ENCODE peak calls at places on chromosome 2, in nine cellular contexts. Z is breast epithelium, Y is colonic mucosa, N is uterus, J is lower lobe of right lung, W is pancreas, U is K562, E is GM23248, F is endodermal cell. M is an unnamed sample.

GRCh38 chr2:112162956-112163355 is 24.8 kb downstream of the FBLN7 start:
- DNase-seq in Z (no peak), U (no peak), Y (no peak), F (no peak), E (no peak), W (no peak), N (no peak), J (no peak), M (no peak)

GRCh38 chr2:143030127-143030526 is 99.1 kb upstream of the ARHGAP15 start:
- DNase-seq in U (no peak), J (no peak), Y (no peak), W (no peak), F (no peak), Z (no peak), N (no peak), E (no peak), M (no peak)

GRCh38 chr2:39492095-39492590 is 55.1 kb upstream of the MAP4K3 start:
- DNase-seq in Y (no peak), E (peak), Z (no peak), U (no peak), W (no peak), J (no peak), N (no peak), F (no peak), M (no peak)

GRCh38 chr2:181916726-181917377 is 25.3 kb downstream of the ITPRID2 start:
- DNase-seq in F (no peak), U (no peak), Y (no peak), E (peak), N (no peak), J (no peak), Z (no peak), W (no peak), M (no peak)

GRCh38 chr2:69567157-69567908 is 76.2 kb downstream of the AAK1 start:
- DNase-seq in N (no peak), F (no peak), J (no peak), Y (no peak), Z (no peak), W (no peak), E (peak), U (no peak), M (no peak)

GRCh38 chr2:229445501-229446294 is 174.6 kb upstream of the PID1 start:
- DNase-seq in Y (no peak), J (no peak), W (no peak), U (no peak), E (peak), F (no peak), N (peak), Z (no peak), M (no peak)

GRCh38 chr2:85237849-85238570 is 89.8 kb downstream of the TGOLN2 start:
- DNase-seq in W (peak), Y (no peak), F (peak), E (no peak), Z (no peak), N (no peak), U (no peak), J (peak), M (no peak)

GRCh38 chr2:44716131-44716530 is 225.4 kb upstream of the SIX3 start:
- DNase-seq in U (no peak), F (no peak), J (no peak), W (no peak), Z (no peak), E (peak), N (no peak), Y (no peak), M (no peak)

GRCh38 chr2:181362561-181362960 is 94.6 kb upstream of the ITGA4 start:
- DNase-seq in F (no peak), N (no peak), W (no peak), E (no peak), U (no peak), Y (no peak), J (no peak), Z (no peak), M (no peak)

GRCh38 chr2:147789720-147790119 is 55.1 kb upstream of the ACVR2A start:
- DNase-seq in Y (no peak), E (peak), Z (no peak), N (no peak), U (no peak), J (no peak), W (no peak), F (no peak), M (no peak)

GRCh38 chr2:104378853-104379374 is 475.0 kb upstream of the POU3F3 start:
- DNase-seq in U (no peak), E (peak), N (no peak), W (no peak), Z (no peak), J (no peak), Y (peak), F (peak), M (peak)

GRCh38 chr2:100877555-100877954 is 57.6 kb downstream of the NPAS2 start:
- DNase-seq in N (no peak), U (no peak), E (peak), Z (no peak), F (peak), Y (no peak), J (no peak), W (no peak), M (no peak)

GRCh38 chr2:217711236-217711635 is 291.6 kb downstream of the TNS1 start:
- DNase-seq in N (no peak), J (no peak), F (no peak), Y (no peak), E (peak), U (no peak), W (no peak), Z (no peak), M (no peak)

GRCh38 chr2:111652038-111652437 is 232.0 kb downstream of the ANAPC1 start:
- DNase-seq in Z (no peak), N (no peak), Y (no peak), E (peak), F (no peak), J (no peak), W (no peak), U (no peak), M (no peak)

GRCh38 chr2:166661824-166662223 is 167.8 kb upstream of the SCN7A start:
- DNase-seq in E (no peak), F (no peak), N (no peak), W (no peak), U (no peak), Z (no peak), J (no peak), Y (no peak), M (no peak)

GRCh38 chr2:16325613-16326510 is 339.8 kb downstream of the CYRIA start:
- DNase-seq in N (no peak), W (no peak), E (no peak), J (no peak), Z (no peak), F (no peak), Y (no peak), U (no peak), M (peak)

GRCh38 chr2:20212459-20212870 is 12.5 kb downstream of the SDC1 start:
- DNase-seq in J (peak), N (no peak), Y (no peak), W (no peak), F (peak), E (no peak), U (no peak), Z (peak), M (no peak)

GRCh38 chr2:64212801-64213321 is 68.6 kb upstream of the PELI1 start:
- DNase-seq in N (no peak), U (no peak), E (peak), Z (no peak), F (no peak), W (no peak), Y (no peak), J (no peak), M (no peak)

GRCh38 chr2:5250482-5250881 is 441.7 kb upstream of the SOX11 start:
- DNase-seq in F (peak), N (no peak), U (no peak), W (no peak), Z (no peak), J (no peak), E (no peak), Y (no peak), M (no peak)

GRCh38 chr2:144694456-144694855 is 174.5 kb upstream of the ZEB2 start:
- DNase-seq in F (no peak), J (no peak), U (no peak), Z (no peak), W (no peak), N (no peak), Y (no peak), E (no peak), M (no peak)

GRCh38 chr2:203914546-203915169 is 21.9 kb upstream of the ICOS start:
- DNase-seq in J (no peak), W (no peak), Z (no peak), E (peak), F (no peak), Y (no peak), N (no peak), U (no peak), M (no peak)

GRCh38 chr2:77721593-77721992 is 199.4 kb upstream of the LRRTM4 start:
- DNase-seq in Y (no peak), J (no peak), N (no peak), E (no peak), F (no peak), Z (no peak), U (no peak), W (no peak), M (peak)

GRCh38 chr2:122056853-122057252 is 301.4 kb downstream of the TSN start:
- DNase-seq in N (no peak), Y (no peak), Z (no peak), W (no peak), U (no peak), J (no peak), E (peak), F (no peak), M (no peak)

GRCh38 chr2:106139575-106139935 is 54.5 kb downstream of the UXS1 start:
- DNase-seq in W (no peak), N (no peak), U (no peak), J (no peak), Y (no peak), Z (no peak), E (no peak), F (no peak), M (no peak)

GRCh38 chr2:119011162-119011909 is 69.3 kb downstream of the MARCO start:
- DNase-seq in E (peak), J (peak), F (peak), W (peak), U (peak), Z (no peak), N (no peak), Y (no peak), M (no peak)

GRCh38 chr2:20485989-20486388 is 39.1 kb downstream of the RHOB start:
- DNase-seq in U (no peak), J (no peak), Y (no peak), W (no peak), Z (no peak), F (no peak), E (no peak), N (no peak), M (no peak)

GRCh38 chr2:48356701-48357322 is 173.1 kb upstream of the STON1 start:
- DNase-seq in F (no peak), N (no peak), J (no peak), Y (no peak), Z (no peak), E (no peak), W (no peak), U (no peak), M (no peak)

GRCh38 chr2:26297061-26297460 is 48.9 kb upstream of the SELENOI start:
- DNase-seq in F (no peak), J (no peak), Y (no peak), W (no peak), U (no peak), E (no peak), N (no peak), Z (no peak), M (no peak)

GRCh38 chr2:235324324-235324723 is 169.5 kb upstream of the AGAP1 start:
- DNase-seq in W (no peak), U (no peak), Y (no peak), F (peak), Z (no peak), J (no peak), E (no peak), N (no peak), M (no peak)

DNA sequence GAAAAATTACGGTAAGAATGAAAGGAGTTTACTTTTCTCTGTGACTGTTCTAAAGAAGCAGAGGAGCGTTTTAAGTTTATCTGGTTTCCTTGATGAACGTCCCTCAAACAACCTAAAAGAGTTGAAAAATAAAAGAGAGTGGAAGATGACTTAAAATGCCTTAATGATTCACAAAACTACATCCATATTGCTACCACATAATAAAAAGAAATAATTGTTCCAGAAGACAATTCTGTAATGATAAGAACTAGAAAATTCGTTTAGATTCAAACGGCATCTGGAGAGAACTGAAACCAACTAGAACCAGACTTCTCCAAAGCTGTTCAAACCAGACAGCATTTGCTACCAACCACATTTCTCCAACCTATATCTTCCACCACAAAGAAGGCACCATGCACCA is 68.1 kb downstream of the TEKT4 start:
- DNase-seq in Y (no peak), W (no peak), Z (no peak), F (no peak), N (no peak), E (no peak), U (no peak), J (no peak), M (no peak)
- H3K4me3 ChIP-seq in Y (no peak), W (no peak), Z (no peak), F (no peak), N (no peak), E (no peak), U (no peak), J (no peak), M (no peak)

GRCh38 chr2:127661072-127661618 is 14.2 kb downstream of the LIMS2 start:
- DNase-seq in N (no peak), Z (no peak), F (no peak), Y (no peak), W (no peak), U (no peak), E (peak), J (peak), M (no peak)
- H3K27ac ChIP-seq in N (peak), Z (peak), F (no peak), Y (no peak), W (no peak), U (no peak), E (peak), J (peak), M (peak)

GRCh38 chr2:97992836-97993825 is 2.6 kb downstream of the TMEM131 start:
- DNase-seq in N (no peak), W (no peak), F (no peak), E (peak), Y (no peak), J (no peak), Z (no peak), U (no peak), M (no peak)
- H3K4me3 ChIP-seq in N (no peak), W (no peak), F (peak), E (peak), Y (peak), J (peak), Z (peak), U (peak), M (peak)

GRCh38 chr2:191152841-191153240 is 2.0 kb upstream of the STAT4 start:
- DNase-seq in Y (no peak), W (no peak), E (peak), Z (no peak), J (no peak), F (no peak), N (no peak), U (no peak), M (no peak)

GRCh38 chr2:191150451-191151314 is at the start of gene STAT4:
- DNase-seq in U (no peak), W (peak), E (peak), Z (peak), F (peak), Y (peak), N (peak), J (peak), M (no peak)

GRCh38 chr2:191150121-191150450 is 708 bp downstream of the STAT4 start:
- DNase-seq in J (no peak), Y (no peak), U (no peak), F (no peak), N (no peak), W (no peak), Z (no peak), E (no peak), M (no peak)

GRCh38 chr2:191148766-191149165 is 2.0 kb downstream of the STAT4 start:
- DNase-seq in N (no peak), J (no peak), F (no peak), Y (no peak), U (no peak), Z (no peak), W (no peak), E (no peak), M (no peak)

GRCh38 chr2:191151315-191151698 is 513 bp upstream of the STAT4 start:
- DNase-seq in F (no peak), J (no peak), E (no peak), U (no peak), Z (no peak), W (no peak), N (no peak), Y (no peak), M (no peak)
- H3K27ac ChIP-seq in F (no peak), J (peak), E (no peak), U (no peak), Z (peak), W (no peak), N (no peak), Y (peak), M (no peak)

GRCh38 chr2:133846476-133846875 is 278.2 kb upstream of the NCKAP5 start:
- DNase-seq in W (no peak), E (no peak), Y (no peak), F (no peak), Z (no peak), N (no peak), J (no peak), U (no peak), M (no peak)

GRCh38 chr2:133841905-133842304 is 273.6 kb upstream of the NCKAP5 start:
- DNase-seq in J (no peak), Z (no peak), F (no peak), W (no peak), Y (no peak), U (no peak), E (peak), N (no peak), M (no peak)

GRCh38 chr2:133843551-133843950 is 275.3 kb upstream of the NCKAP5 start:
- DNase-seq in N (no peak), E (no peak), U (no peak), Y (no peak), J (no peak), F (no peak), Z (no peak), W (no peak), M (no peak)

GRCh38 chr2:133843091-133843490 is 274.8 kb upstream of the NCKAP5 start:
- DNase-seq in N (no peak), F (no peak), J (no peak), E (peak), Z (no peak), U (no peak), W (no peak), Y (no peak), M (no peak)

GRCh38 chr2:133844214-133844892 is 276.1 kb upstream of the NCKAP5 start:
- DNase-seq in Z (peak), W (peak), F (peak), J (peak), N (peak), Y (peak), E (peak), U (peak), M (no peak)
- H3K4me3 ChIP-seq in Z (no peak), W (no peak), F (no peak), J (no peak), N (no peak), Y (no peak), E (no peak), U (no peak), M (no peak)

GRCh38 chr2:38099096-38099997 is 23.4 kb upstream of the CYP1B1 start:
- DNase-seq in F (peak), J (no peak), W (no peak), N (no peak), E (no peak), Z (no peak), Y (no peak), U (no peak), M (no peak)
- H3K27ac ChIP-seq in F (no peak), J (peak), W (no peak), N (peak), E (peak), Z (peak), Y (no peak), U (no peak), M (peak)

DNA sequence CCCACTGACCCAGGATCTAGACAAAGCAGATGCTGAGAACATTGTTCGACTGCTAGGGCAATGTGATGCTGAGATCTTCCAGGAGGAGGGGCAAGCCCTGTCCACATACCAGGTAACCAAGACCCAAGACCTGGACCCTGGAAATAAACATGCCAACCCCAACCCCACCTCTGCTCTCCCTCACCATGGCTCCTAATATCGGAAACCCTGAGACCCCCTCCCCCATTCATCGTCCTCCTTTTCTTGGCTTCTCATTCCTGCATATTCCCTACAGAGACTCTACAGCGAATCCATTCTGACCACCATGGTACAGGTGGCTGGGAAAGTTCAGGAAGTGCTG is 619 bp downstream of the GCKR start:
- DNase-seq in F (no peak), W (no peak), Y (no peak), U (no peak), E (no peak), N (no peak), J (no peak), Z (no peak), M (no peak)
- H3K4me3 ChIP-seq in F (no peak), W (no peak), Y (no peak), U (no peak), E (no peak), N (no peak), J (no peak), Z (no peak), M (no peak)

DNA sequence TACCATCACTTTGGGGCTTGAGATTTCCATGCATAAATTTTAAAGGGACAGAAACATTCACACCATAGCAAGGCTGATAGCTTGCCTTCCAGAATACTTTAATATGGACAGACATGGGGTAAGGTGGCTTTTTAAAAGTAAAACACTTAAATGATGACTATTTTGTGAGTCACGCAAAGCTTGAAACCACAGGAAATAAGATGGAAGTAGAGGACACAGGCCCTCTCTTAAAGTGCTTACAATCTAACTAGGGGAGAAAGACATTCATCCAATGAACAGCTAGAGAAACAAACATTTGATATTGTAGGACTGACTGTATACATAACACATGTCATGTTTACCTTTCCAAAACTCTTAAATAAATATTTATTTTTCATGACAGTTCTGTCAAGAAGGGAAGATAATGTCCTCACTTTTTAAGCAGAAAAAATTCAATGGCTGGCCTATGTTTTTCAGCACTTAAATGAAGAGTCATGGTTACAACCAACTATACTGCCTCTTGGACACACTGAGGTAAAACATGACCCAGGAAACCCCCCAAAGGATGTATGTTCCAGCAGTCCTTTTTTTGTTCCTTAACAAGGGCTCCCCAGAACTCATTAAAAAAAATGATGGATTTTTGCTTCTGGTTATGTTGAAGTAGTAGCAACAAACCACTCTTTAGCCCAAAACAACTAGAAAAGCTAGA is 120.0 kb upstream of the RBMS1 start:
- DNase-seq in F (no peak), Z (no peak), W (no peak), U (no peak), Y (no peak), N (no peak), J (no peak), E (peak), M (no peak)
- H3K27ac ChIP-seq in F (no peak), Z (no peak), W (no peak), U (no peak), Y (no peak), N (no peak), J (no peak), E (peak), M (no peak)

GRCh38 chr2:174594451-174594850 is 3.2 kb downstream of the WIPF1 start:
- DNase-seq in F (no peak), W (no peak), E (no peak), N (no peak), Z (no peak), Y (no peak), U (no peak), J (no peak), M (no peak)

GRCh38 chr2:174593041-174593440 is 4.6 kb downstream of the WIPF1 start:
- DNase-seq in J (no peak), Z (no peak), U (no peak), W (no peak), Y (no peak), N (no peak), F (no peak), E (no peak), M (no peak)

GRCh38 chr2:174591740-174592139 is 5.9 kb downstream of the WIPF1 start:
- DNase-seq in J (no peak), Z (no peak), U (no peak), Y (no peak), E (no peak), N (no peak), F (no peak), W (no peak), M (no peak)

GRCh38 chr2:174595415-174595814 is 2.2 kb downstream of the WIPF1 start:
- DNase-seq in Z (no peak), Y (no peak), W (no peak), J (no peak), F (no peak), E (no peak), U (no peak), N (no peak), M (no peak)

GRCh38 chr2:174593574-174594203 is 3.9 kb downstream of the WIPF1 start:
- DNase-seq in W (no peak), N (no peak), F (no peak), E (peak), Z (no peak), Y (peak), J (no peak), U (no peak), M (no peak)
- H3K4me3 ChIP-seq in W (no peak), N (no peak), F (no peak), E (peak), Z (peak), Y (no peak), J (peak), U (no peak), M (no peak)